ENCODE peak calls at places on chromosomes 5 and 9, in nine cellular contexts. J is fibroblast of mammary gland, Z is GM06990, G is hepatocyte, W is PC-3, P is endothelial cell, U is cardiac muscle cell, K is foreskin fibroblast, C is neural crest cell. T is an unnamed sample.

GRCh38 chr9:98132806-98133631 is 14.0 kb upstream of the TRIM14 start:
- DNase-seq in J (no peak), Z (no peak), G (no peak), W (no peak), P (no peak), U (no peak), K (no peak), C (no peak), T (no peak)

GRCh38 chr5:61948151-61948550 is 357.9 kb upstream of the KIF2A start:
- DNase-seq in J (no peak), Z (no peak), G (no peak), W (no peak), P (no peak), U (no peak), K (no peak), C (no peak), T (no peak)

GRCh38 chr9:113298924-113299770 is 4.0 kb downstream of the RNF183 start:
- DNase-seq in J (no peak), Z (no peak), G (no peak), W (no peak), P (no peak), U (no peak), K (no peak), C (no peak), T (no peak)

GRCh38 chr9:122366074-122366672 is 4.7 kb upstream of the PTGS1 start:
- DNase-seq in J (no peak), Z (no peak), G (no peak), W (peak; percentile 34), P (no peak), U (peak; percentile 80), K (peak; percentile 31), C (no peak), T (peak; percentile 80)

GRCh38 chr5:181260720-181261319 is at the start of gene TRIM52:
- DNase-seq in J (peak; percentile 88), Z (peak; percentile 93), G (peak; percentile 94), W (peak; percentile 94), P (peak; percentile 89), U (peak; percentile 89), K (peak; percentile 97), C (peak; percentile 88), T (peak; percentile 86)

GRCh38 chr5:151449836-151450235 is 2.4 kb downstream of the SLC36A1 start:
- DNase-seq in J (no peak), Z (no peak), G (no peak), W (no peak), P (no peak), U (no peak), K (no peak), C (no peak), T (no peak)

GRCh38 chr5:100731768-100732167 is 171.3 kb downstream of the ST8SIA4 start:
- DNase-seq in J (no peak), Z (peak; percentile 32), G (no peak), W (peak; percentile 17), P (no peak), U (no peak), K (no peak), C (no peak), T (no peak)

GRCh38 chr9:77455312-77455927 is 192.7 kb downstream of the GNA14 start:
- DNase-seq in J (peak; percentile 28), Z (no peak), G (peak; percentile 36), W (peak; percentile 70), P (peak; percentile 45), U (peak; percentile 51), K (no peak), C (no peak), T (no peak)

GRCh38 chr9:120383999-120384924 is 195.7 kb downstream of the CDK5RAP2 start:
- DNase-seq in J (peak; percentile 67), Z (no peak), G (peak; percentile 55), W (no peak), P (no peak), U (peak; percentile 69), K (peak; percentile 90), C (no peak), T (peak; percentile 59)

GRCh38 chr5:65482727-65483473 is 1.2 kb upstream of the ADAMTS6 start:
- DNase-seq in J (peak; percentile 87), Z (no peak), G (peak; percentile 53), W (peak; percentile 32), P (peak; percentile 20), U (peak; percentile 76), K (peak; percentile 70), C (no peak), T (peak; percentile 83)

GRCh38 chr9:88303785-88304495 is 84.3 kb upstream of the SPIN1 start:
- DNase-seq in J (peak; percentile 45), Z (peak; percentile 18), G (no peak), W (peak; percentile 25), P (no peak), U (no peak), K (peak; percentile 17), C (no peak), T (peak; percentile 18)

GRCh38 chr5:1464511-1464910 is 19.3 kb upstream of the SLC6A3 start:
- DNase-seq in J (no peak), Z (no peak), G (no peak), W (no peak), P (no peak), U (no peak), K (no peak), C (no peak), T (no peak)

GRCh38 chr5:172303996-172304335 is 20.4 kb upstream of the UBTD2 start:
- DNase-seq in J (no peak), Z (no peak), G (no peak), W (no peak), P (no peak), U (no peak), K (no peak), C (no peak), T (no peak)

GRCh38 chr5:36879274-36880033 is 2.9 kb downstream of the NIPBL start:
- DNase-seq in J (no peak), Z (no peak), G (no peak), W (no peak), P (no peak), U (no peak), K (no peak), C (no peak), T (no peak)

GRCh38 chr9:124392855-124393460 is 22.3 kb downstream of the PSMB7 start:
- DNase-seq in J (peak; percentile 98), Z (no peak), G (no peak), W (peak; percentile 95), P (no peak), U (peak; percentile 55), K (peak; percentile 96), C (peak; percentile 26), T (peak; percentile 96)

DNA sequence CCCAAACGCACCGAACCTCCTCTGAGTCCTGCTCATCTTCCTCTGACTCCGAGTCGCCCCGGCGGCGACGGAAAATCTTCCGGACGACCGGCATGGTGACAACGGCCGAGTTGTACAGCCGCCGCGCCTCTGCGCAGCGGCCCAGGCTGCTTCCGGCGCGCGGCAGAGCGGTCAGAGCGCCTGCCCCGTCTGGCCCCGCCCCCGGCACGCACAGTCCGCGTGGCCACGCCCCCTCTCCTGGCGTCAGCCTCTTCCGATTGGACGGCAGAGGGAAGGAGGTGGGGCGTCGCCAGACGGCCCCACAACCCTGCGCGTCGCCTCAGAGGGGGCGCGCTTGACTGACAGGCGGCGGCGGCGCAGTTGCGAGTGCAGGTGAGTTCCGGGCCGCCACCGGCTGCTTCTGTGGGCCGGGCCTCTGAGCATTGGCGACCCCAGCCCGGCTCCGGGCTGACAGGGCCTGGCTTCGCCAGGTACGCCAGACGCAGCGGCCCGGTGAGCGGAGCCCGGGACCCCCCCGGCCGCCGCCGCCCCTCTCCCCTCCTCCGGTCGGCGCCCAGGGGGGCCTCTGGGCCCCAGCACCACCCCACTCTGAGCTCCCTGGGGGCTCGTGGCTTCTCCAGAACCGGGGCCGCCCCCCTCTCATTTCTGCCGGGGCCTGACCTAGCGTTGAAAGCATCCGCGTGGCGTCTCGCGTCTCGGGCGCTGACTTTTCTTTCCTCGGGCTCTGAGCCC is at the start of the genes C9orf78 and USP20:
- DNase-seq in J (peak; percentile 88), Z (peak; percentile 98), G (peak; percentile 100), W (peak; percentile 95), P (peak; percentile 98), U (peak; percentile 96), K (peak; percentile 99), C (peak; percentile 97), T (peak; percentile 87)
- TF ChIP-seq CTCF in J (no peak), Z (no peak), G (no peak), W (no peak), P (no peak), U (no peak), K (no peak), C (no peak), T (no peak)

GRCh38 chr9:106286249-106286648 is 576.7 kb upstream of the ZNF462 start:
- DNase-seq in J (peak; percentile 4), Z (no peak), G (peak; percentile 51), W (peak; percentile 51), P (peak; percentile 21), U (peak; percentile 35), K (no peak), C (peak; percentile 30), T (no peak)
- TF ChIP-seq CTCF in J (no peak), Z (peak; percentile 13), G (peak; percentile 49), W (peak; percentile 64), P (no peak), U (peak; percentile 31), K (peak; percentile 18), C (peak; percentile 51), T (no peak)

DNA sequence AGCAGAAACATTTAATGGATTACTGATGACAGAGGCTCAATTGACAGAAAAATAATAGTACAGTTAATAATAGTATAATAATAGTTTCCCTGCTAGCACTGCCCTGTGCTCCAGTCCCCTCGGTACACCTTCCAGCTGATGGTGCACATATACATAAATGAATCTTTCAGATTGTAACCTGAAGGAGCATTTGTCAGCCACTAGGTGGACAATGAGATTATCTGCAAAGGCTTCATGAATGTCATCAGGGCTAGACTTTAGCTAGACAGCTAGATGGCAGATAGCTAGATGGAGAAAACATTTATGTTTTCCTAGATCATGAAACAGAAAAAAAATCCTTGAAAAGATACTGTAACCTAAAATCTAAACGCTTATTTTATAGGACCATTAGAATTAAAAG is 304.4 kb upstream of the SMC2 start:
- DNase-seq in J (peak; percentile 44), Z (no peak), G (peak; percentile 10), W (peak; percentile 10), P (no peak), U (peak; percentile 7), K (no peak), C (no peak), T (no peak)
- TF ChIP-seq CTCF in J (peak; percentile 56), Z (peak; percentile 44), G (peak; percentile 33), W (peak; percentile 52), P (no peak), U (peak; percentile 22), K (peak; percentile 39), C (peak; percentile 54), T (peak; percentile 7)

GRCh38 chr5:165504716-165505115 is 1999.3 kb downstream of the MAT2B start:
- DNase-seq in J (no peak), Z (no peak), G (no peak), W (no peak), P (no peak), U (no peak), K (no peak), C (no peak), T (no peak)

GRCh38 chr5:165502893-165503696 is 1997.7 kb downstream of the MAT2B start:
- DNase-seq in J (no peak), Z (no peak), G (no peak), W (no peak), P (no peak), U (peak; percentile 1), K (no peak), C (no peak), T (no peak)

GRCh38 chr5:165508286-165508685 is 2002.9 kb downstream of the MAT2B start:
- DNase-seq in J (no peak), Z (no peak), G (no peak), W (no peak), P (no peak), U (no peak), K (no peak), C (no peak), T (no peak)

GRCh38 chr5:165508861-165509260 is 2003.4 kb downstream of the MAT2B start:
- DNase-seq in J (no peak), Z (no peak), G (no peak), W (no peak), P (no peak), U (no peak), K (no peak), C (no peak), T (no peak)
- TF ChIP-seq CTCF in J (no peak), Z (no peak), G (no peak), W (no peak), P (no peak), U (no peak), K (no peak), C (no peak), T (no peak)

T was measured in fibroblast of the aortic adventitia.